ENCODE peak calls at places on chromosomes 11 and 22, in five cellular contexts. B, C, Q, Z and V are unnamed samples.

GRCh38 chr11:45801723-45802315 is 3.1 kb upstream of the SLC35C1 start:
- DNase-seq in B (no peak), Q (peak), Z (no peak), C (no peak), V (peak)

GRCh38 chr22:37228106-37229011 is 15.7 kb downstream of the RAC2 start:
- DNase-seq in C (no peak), Z (peak), B (no peak), Q (peak), V (peak)

GRCh38 chr22:34669001-34669400 is 397.0 kb upstream of the ISX start:
- DNase-seq in C (no peak), Q (no peak), B (no peak), Z (peak), V (no peak)

GRCh38 chr11:33344611-33345010 is 87.4 kb downstream of the HIPK3 start:
- DNase-seq in Q (no peak), B (no peak), Z (no peak), C (no peak), V (no peak)

GRCh38 chr11:64772318-64773018 is 5.9 kb downstream of the SF1 start:
- DNase-seq in Q (no peak), Z (no peak), B (no peak), C (no peak), V (no peak)

GRCh38 chr11:66494935-66495334 is 14.7 kb downstream of the DPP3 start:
- DNase-seq in Z (no peak), Q (no peak), C (no peak), B (no peak), V (no peak)

GRCh38 chr11:72483412-72484186 is 49.3 kb upstream of the CLPB start:
- DNase-seq in Z (peak), C (no peak), B (no peak), Q (no peak), V (no peak)

GRCh38 chr22:23193882-23194281 is 13.6 kb downstream of the BCR start:
- DNase-seq in C (no peak), B (no peak), Q (no peak), Z (no peak), V (no peak)

GRCh38 chr11:68331338-68331947 is 19.1 kb downstream of the LRP5 start:
- DNase-seq in C (no peak), Z (no peak), Q (no peak), B (peak), V (peak)

GRCh38 chr11:69670158-69670845 is 4.9 kb downstream of the LTO1 start:
- DNase-seq in C (peak), B (peak), Q (peak), Z (peak), V (peak)

GRCh38 chr11:66221726-66222236 is 46.7 kb upstream of the RAB1B start:
- DNase-seq in Q (peak), Z (no peak), B (peak), C (no peak), V (no peak)

GRCh38 chr11:96091476-96091875 is 167.6 kb upstream of the MTMR2 start:
- DNase-seq in Q (no peak), C (no peak), Z (no peak), B (no peak), V (no peak)

GRCh38 chr11:117583063-117583801 is 213.8 kb downstream of the DSCAML1 start:
- DNase-seq in Q (peak), C (peak), Z (no peak), B (no peak), V (no peak)

GRCh38 chr11:15613231-15613630 is 498.5 kb downstream of the INSC start:
- DNase-seq in C (no peak), B (no peak), Q (no peak), Z (no peak), V (no peak)

GRCh38 chr11:28537822-28538221 is 429.6 kb downstream of the METTL15 start:
- DNase-seq in Z (no peak), B (no peak), Q (no peak), C (no peak), V (no peak)

GRCh38 chr11:11876458-11876857 is 34.7 kb downstream of the USP47 start:
- DNase-seq in C (no peak), B (no peak), Z (no peak), Q (no peak), V (no peak)
- TF ChIP-seq CTCF in C (peak), B (no peak), Z (peak), Q (no peak), V (no peak)

GRCh38 chr11:122756417-122756816 is 81.9 kb upstream of the CRTAM start:
- DNase-seq in B (no peak), C (no peak), Q (peak), Z (no peak), V (peak)
- TF ChIP-seq CTCF in B (no peak), C (no peak), Q (peak), Z (no peak), V (no peak)

GRCh38 chr11:41947392-41947791 is 487.9 kb upstream of the LRRC4C start:
- DNase-seq in Z (no peak), C (no peak), B (no peak), Q (no peak), V (no peak)

DNA sequence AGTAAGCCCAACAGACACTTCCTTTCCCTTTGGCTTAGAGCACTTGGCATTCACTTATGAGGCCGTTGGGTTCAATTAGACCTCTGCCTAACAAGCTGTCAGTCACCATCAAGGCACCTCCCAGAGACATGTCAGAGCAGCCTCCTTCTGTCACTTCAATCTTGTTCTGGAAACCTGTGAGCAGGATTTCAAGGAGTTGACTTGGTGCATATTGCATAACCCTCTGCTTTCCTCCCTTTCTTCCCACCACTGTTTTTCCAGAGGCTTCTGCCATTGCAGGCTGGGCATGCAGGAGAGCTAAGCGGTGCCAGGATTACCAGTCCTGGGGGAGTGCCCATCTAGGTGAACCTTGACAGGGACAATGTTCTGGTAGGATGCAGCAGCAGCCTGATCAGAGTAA is 484.2 kb upstream of the LRRC4C start:
- DNase-seq in C (no peak), B (no peak), Z (peak), Q (no peak), V (no peak)
- TF ChIP-seq CTCF in C (no peak), B (no peak), Z (no peak), Q (no peak), V (no peak)

DNA sequence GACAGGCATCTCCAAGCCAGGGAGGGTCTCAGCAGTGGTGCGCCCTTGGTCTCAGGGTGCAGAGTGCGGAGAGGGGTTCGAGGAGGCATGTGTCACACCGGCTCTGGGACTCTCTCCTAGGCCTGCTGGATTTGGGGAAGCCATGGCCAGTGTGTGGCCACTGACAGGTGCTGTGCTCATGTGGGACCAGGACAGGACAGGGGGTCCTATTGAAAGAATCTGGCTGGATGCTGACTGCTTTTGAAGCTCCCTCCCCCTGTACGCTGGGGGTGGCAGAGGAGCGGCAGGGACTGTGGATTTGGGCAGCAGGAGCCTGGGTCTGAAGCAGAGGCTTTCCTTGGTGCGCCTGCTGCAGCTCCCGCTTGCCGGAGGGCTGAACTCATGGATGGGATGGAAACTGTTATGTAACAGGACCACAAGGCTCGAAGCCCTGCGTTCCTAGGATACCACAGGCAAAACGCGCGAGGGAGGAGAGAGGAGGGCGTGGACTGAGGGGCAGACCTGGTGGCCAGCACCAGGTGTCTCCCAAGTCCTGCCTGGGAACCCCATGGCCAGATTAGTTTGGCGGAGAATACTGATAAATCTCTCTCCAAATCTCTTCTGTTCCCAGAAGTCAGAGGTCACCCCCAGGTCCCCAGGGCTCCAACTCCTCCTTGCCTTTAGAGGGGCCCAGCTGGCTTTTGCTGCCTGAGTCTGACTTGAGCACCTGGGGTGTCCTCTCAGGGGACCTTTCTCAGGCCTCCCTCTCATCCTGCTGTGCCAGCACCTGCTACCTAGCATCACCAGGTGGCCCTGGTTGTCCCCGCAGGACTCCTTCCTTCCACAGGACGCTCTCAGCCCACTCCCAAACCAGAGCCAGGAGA is 13.8 kb upstream of the TEF start:
- DNase-seq in C (no peak), Z (peak), B (peak), Q (no peak), V (peak)
- TF ChIP-seq CTCF in C (no peak), Z (no peak), B (no peak), Q (no peak), V (no peak)

GRCh38 chr11:101974255-101974654 is 57.9 kb upstream of the ANGPTL5 start:
- DNase-seq in Z (no peak), C (no peak), Q (no peak), B (no peak), V (no peak)
- TF ChIP-seq CTCF in Z (peak), C (no peak), Q (no peak), B (no peak), V (no peak)

DNA sequence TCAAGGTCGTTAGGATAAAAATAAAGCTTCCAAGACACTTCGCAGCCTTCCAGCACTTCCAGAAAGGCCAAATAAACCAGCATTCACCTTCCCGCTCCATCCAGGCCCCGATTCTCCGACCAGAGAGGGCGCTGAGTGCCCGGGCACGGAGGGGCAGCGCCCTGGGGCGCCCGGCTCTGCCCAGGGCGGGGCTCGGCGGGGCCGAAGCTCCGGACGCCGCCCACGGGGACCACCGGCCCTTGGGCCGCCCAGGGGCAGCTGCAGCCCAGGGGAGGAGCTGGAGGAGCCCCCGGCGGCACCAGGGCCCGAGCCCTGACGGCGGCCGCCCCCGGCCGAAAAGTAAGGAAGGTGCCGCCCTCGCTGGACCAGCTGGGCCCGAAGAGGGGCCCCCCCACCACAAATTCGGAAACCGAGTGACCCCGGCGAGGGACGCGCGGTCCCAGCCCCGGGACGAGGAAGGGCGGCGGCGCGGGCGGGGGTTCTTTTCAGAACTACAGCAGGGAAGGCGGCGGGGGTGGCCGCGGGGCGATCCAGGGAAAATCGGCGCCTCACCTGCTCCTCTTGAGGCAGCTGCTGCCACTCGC is 346 bp downstream of the ATL3 start:
- DNase-seq in C (no peak), B (peak), Z (peak), Q (peak), V (peak)
- TF ChIP-seq CTCF in C (no peak), B (peak), Z (peak), Q (peak), V (peak)